ENCODE peak calls at places on chromosome 5, in six cellular contexts. One of them, this sample, is unnamed.

GRCh38 chr5:140049205-140049604 is 6.1 kb upstream of the NRG2 start:
- DNase-seq in IMR-90: no peak
- DNase-seq in SK-N-SH: no peak
- DNase-seq in uterus: no peak
- DNase-seq in A172: no peak
- DNase-seq in activated T-cell treated with anti-CD3 and anti-CD28 coated beads for 24 hours: no peak
- DNase-seq in this sample: no peak

GRCh38 chr5:37554938-37555337 is 175.8 kb downstream of the WDR70 start:
- DNase-seq in IMR-90: no peak
- DNase-seq in SK-N-SH: peak; percentile 14
- DNase-seq in uterus: no peak
- DNase-seq in A172: no peak
- DNase-seq in activated T-cell treated with anti-CD3 and anti-CD28 coated beads for 24 hours: no peak
- DNase-seq in this sample: peak; percentile 15

GRCh38 chr5:89293849-89294248 is 410.9 kb upstream of the MEF2C start:
- DNase-seq in IMR-90: peak; percentile 49
- DNase-seq in SK-N-SH: no peak
- DNase-seq in uterus: no peak
- DNase-seq in A172: no peak
- DNase-seq in activated T-cell treated with anti-CD3 and anti-CD28 coated beads for 24 hours: no peak
- DNase-seq in this sample: no peak

GRCh38 chr5:61735531-61735930 is 403.5 kb downstream of the ZSWIM6 start:
- DNase-seq in IMR-90: no peak
- DNase-seq in SK-N-SH: no peak
- DNase-seq in uterus: no peak
- DNase-seq in A172: no peak
- DNase-seq in activated T-cell treated with anti-CD3 and anti-CD28 coated beads for 24 hours: no peak
- DNase-seq in this sample: no peak

GRCh38 chr5:67010684-67011409 is 185.8 kb downstream of the CD180 start:
- DNase-seq in IMR-90: peak; percentile 94
- DNase-seq in SK-N-SH: no peak
- DNase-seq in uterus: no peak
- DNase-seq in A172: peak; percentile 33
- DNase-seq in activated T-cell treated with anti-CD3 and anti-CD28 coated beads for 24 hours: no peak
- DNase-seq in this sample: peak; percentile 58

GRCh38 chr5:138504799-138505198 is 38.2 kb downstream of the ETF1 start:
- DNase-seq in IMR-90: no peak
- DNase-seq in SK-N-SH: no peak
- DNase-seq in uterus: no peak
- DNase-seq in A172: peak; percentile 18
- DNase-seq in activated T-cell treated with anti-CD3 and anti-CD28 coated beads for 24 hours: no peak
- DNase-seq in this sample: no peak

GRCh38 chr5:170907758-170908157 is 45.9 kb downstream of the RANBP17 start:
- DNase-seq in IMR-90: peak; percentile 85
- DNase-seq in SK-N-SH: no peak
- DNase-seq in uterus: no peak
- DNase-seq in A172: peak; percentile 2
- DNase-seq in activated T-cell treated with anti-CD3 and anti-CD28 coated beads for 24 hours: no peak
- DNase-seq in this sample: peak; percentile 63

GRCh38 chr5:32833127-32833526 is 122.0 kb downstream of the NPR3 start:
- DNase-seq in IMR-90: no peak
- DNase-seq in SK-N-SH: no peak
- DNase-seq in uterus: no peak
- DNase-seq in A172: no peak
- DNase-seq in activated T-cell treated with anti-CD3 and anti-CD28 coated beads for 24 hours: no peak
- DNase-seq in this sample: peak; percentile 5

GRCh38 chr5:151741678-151742423 is 16.6 kb downstream of the ATOX1 start:
- DNase-seq in IMR-90: peak; percentile 83
- DNase-seq in SK-N-SH: no peak
- DNase-seq in uterus: no peak
- DNase-seq in A172: peak; percentile 98
- DNase-seq in activated T-cell treated with anti-CD3 and anti-CD28 coated beads for 24 hours: no peak
- DNase-seq in this sample: peak; percentile 90

GRCh38 chr5:2066373-2066772 is 183.6 kb upstream of the IRX4 start:
- DNase-seq in IMR-90: no peak
- DNase-seq in SK-N-SH: no peak
- DNase-seq in uterus: no peak
- DNase-seq in A172: no peak
- DNase-seq in activated T-cell treated with anti-CD3 and anti-CD28 coated beads for 24 hours: no peak
- DNase-seq in this sample: no peak

GRCh38 chr5:178201221-178201926 is 3.0 kb upstream of the HNRNPAB start:
- DNase-seq in IMR-90: peak; percentile 57
- DNase-seq in SK-N-SH: no peak
- DNase-seq in uterus: no peak
- DNase-seq in A172: peak; percentile 53
- DNase-seq in activated T-cell treated with anti-CD3 and anti-CD28 coated beads for 24 hours: no peak
- DNase-seq in this sample: peak; percentile 60

GRCh38 chr5:156189628-156190027 is 137.3 kb upstream of the SGCD start:
- DNase-seq in IMR-90: no peak
- DNase-seq in SK-N-SH: no peak
- DNase-seq in uterus: no peak
- DNase-seq in A172: no peak
- DNase-seq in activated T-cell treated with anti-CD3 and anti-CD28 coated beads for 24 hours: no peak
- DNase-seq in this sample: no peak

GRCh38 chr5:57754616-57755015 is 272.0 kb upstream of the ACTBL2 start:
- DNase-seq in IMR-90: peak; percentile 73
- DNase-seq in SK-N-SH: no peak
- DNase-seq in uterus: no peak
- DNase-seq in A172: no peak
- DNase-seq in activated T-cell treated with anti-CD3 and anti-CD28 coated beads for 24 hours: no peak
- DNase-seq in this sample: no peak

GRCh38 chr5:39217365-39218281 is 1.7 kb downstream of the FYB1 start:
- DNase-seq in IMR-90: peak; percentile 80
- DNase-seq in SK-N-SH: peak; percentile 51
- DNase-seq in uterus: peak; percentile 90
- DNase-seq in A172: peak; percentile 74
- DNase-seq in activated T-cell treated with anti-CD3 and anti-CD28 coated beads for 24 hours: peak; percentile 77
- DNase-seq in this sample: peak; percentile 79

GRCh38 chr5:143435207-143435657 is 31.7 kb upstream of the NR3C1 start:
- DNase-seq in IMR-90: peak; percentile 30
- DNase-seq in SK-N-SH: no peak
- DNase-seq in uterus: no peak
- DNase-seq in A172: no peak
- DNase-seq in activated T-cell treated with anti-CD3 and anti-CD28 coated beads for 24 hours: no peak
- DNase-seq in this sample: peak; percentile 29

GRCh38 chr5:123439616-123440153 is 16.5 kb upstream of the CEP120 start:
- DNase-seq in IMR-90: no peak
- DNase-seq in SK-N-SH: no peak
- DNase-seq in uterus: no peak
- DNase-seq in A172: no peak
- DNase-seq in activated T-cell treated with anti-CD3 and anti-CD28 coated beads for 24 hours: no peak
- DNase-seq in this sample: no peak

GRCh38 chr5:174735498-174736350 is 11.3 kb downstream of the MSX2 start:
- DNase-seq in IMR-90: no peak
- DNase-seq in SK-N-SH: peak; percentile 89
- DNase-seq in uterus: no peak
- DNase-seq in A172: no peak
- DNase-seq in activated T-cell treated with anti-CD3 and anti-CD28 coated beads for 24 hours: no peak
- DNase-seq in this sample: no peak

GRCh38 chr5:37631939-37632338 is 207.9 kb downstream of the GDNF start:
- DNase-seq in IMR-90: peak; percentile 17
- DNase-seq in SK-N-SH: no peak
- DNase-seq in uterus: no peak
- DNase-seq in A172: no peak
- DNase-seq in activated T-cell treated with anti-CD3 and anti-CD28 coated beads for 24 hours: no peak
- DNase-seq in this sample: no peak